ENCODE peak calls at places on chromosome 13, in five cellular contexts. One of them, this sample, is unnamed.

GRCh38 chr13:71831716-71832115 is 35.3 kb downstream of the DACH1 start:
- DNase-seq in BJ: no peak
- DNase-seq in tibial nerve: no peak
- DNase-seq in K562: no peak
- DNase-seq in transverse colon: no peak
- DNase-seq in this sample: no peak

GRCh38 chr13:22451345-22451744 is 729.4 kb upstream of the SGCG start:
- DNase-seq in BJ: no peak
- DNase-seq in tibial nerve: peak; percentile 56
- DNase-seq in K562: no peak
- DNase-seq in transverse colon: no peak
- DNase-seq in this sample: no peak

GRCh38 chr13:102311433-102311796 is 90.4 kb downstream of the FGF14 start:
- DNase-seq in BJ: no peak
- DNase-seq in tibial nerve: no peak
- DNase-seq in K562: no peak
- DNase-seq in transverse colon: no peak
- DNase-seq in this sample: no peak

GRCh38 chr13:50162567-50162966 is 147.3 kb downstream of the KCNRG start:
- DNase-seq in BJ: no peak
- DNase-seq in tibial nerve: no peak
- DNase-seq in K562: no peak
- DNase-seq in transverse colon: no peak
- DNase-seq in this sample: no peak

GRCh38 chr13:80278706-80279105 is 62.2 kb downstream of the SPRY2 start:
- DNase-seq in BJ: no peak
- DNase-seq in tibial nerve: no peak
- DNase-seq in K562: no peak
- DNase-seq in transverse colon: no peak
- DNase-seq in this sample: no peak

GRCh38 chr13:79880820-79881219 is 399.9 kb downstream of the NDFIP2 start:
- DNase-seq in BJ: no peak
- DNase-seq in tibial nerve: no peak
- DNase-seq in K562: no peak
- DNase-seq in transverse colon: no peak
- DNase-seq in this sample: no peak

GRCh38 chr13:26629260-26629659 is 71.8 kb downstream of the WASF3 start:
- DNase-seq in BJ: no peak
- DNase-seq in tibial nerve: no peak
- DNase-seq in K562: no peak
- DNase-seq in transverse colon: no peak
- DNase-seq in this sample: peak; percentile 24

GRCh38 chr13:104571161-104571889 is 1505.1 kb upstream of the SLC10A2 start:
- DNase-seq in BJ: peak; percentile 60
- DNase-seq in tibial nerve: peak; percentile 85
- DNase-seq in K562: no peak
- DNase-seq in transverse colon: peak; percentile 69
- DNase-seq in this sample: peak; percentile 75

GRCh38 chr13:44969858-44970484 is 19.3 kb downstream of the NUFIP1 start:
- DNase-seq in BJ: no peak
- DNase-seq in tibial nerve: peak; percentile 18
- DNase-seq in K562: no peak
- DNase-seq in transverse colon: no peak
- DNase-seq in this sample: peak; percentile 70

GRCh38 chr13:60617863-60618733 is 221.1 kb downstream of the TDRD3 start:
- DNase-seq in BJ: no peak
- DNase-seq in tibial nerve: peak; percentile 32
- DNase-seq in K562: no peak
- DNase-seq in transverse colon: no peak
- DNase-seq in this sample: peak; percentile 54

GRCh38 chr13:80658705-80659104 is 317.8 kb upstream of the SPRY2 start:
- DNase-seq in BJ: no peak
- DNase-seq in tibial nerve: no peak
- DNase-seq in K562: no peak
- DNase-seq in transverse colon: no peak
- DNase-seq in this sample: no peak

GRCh38 chr13:51318015-51318414 is 21.5 kb upstream of the SERPINE3 start:
- DNase-seq in BJ: no peak
- DNase-seq in tibial nerve: no peak
- DNase-seq in K562: no peak
- DNase-seq in transverse colon: no peak
- DNase-seq in this sample: peak; percentile 41

GRCh38 chr13:20993661-20994440 is 67.5 kb downstream of the LATS2 start:
- DNase-seq in BJ: peak; percentile 65
- DNase-seq in tibial nerve: no peak
- DNase-seq in K562: peak; percentile 65
- DNase-seq in transverse colon: no peak
- DNase-seq in this sample: peak; percentile 92

GRCh38 chr13:68697551-68697950 is 1410.1 kb upstream of the ATXN8OS start:
- DNase-seq in BJ: no peak
- DNase-seq in tibial nerve: no peak
- DNase-seq in K562: no peak
- DNase-seq in transverse colon: no peak
- DNase-seq in this sample: no peak

GRCh38 chr13:20499986-20500385 is 25.7 kb downstream of the CRYL1 start:
- DNase-seq in BJ: peak; percentile 11
- DNase-seq in tibial nerve: no peak
- DNase-seq in K562: no peak
- DNase-seq in transverse colon: no peak
- DNase-seq in this sample: no peak

DNA sequence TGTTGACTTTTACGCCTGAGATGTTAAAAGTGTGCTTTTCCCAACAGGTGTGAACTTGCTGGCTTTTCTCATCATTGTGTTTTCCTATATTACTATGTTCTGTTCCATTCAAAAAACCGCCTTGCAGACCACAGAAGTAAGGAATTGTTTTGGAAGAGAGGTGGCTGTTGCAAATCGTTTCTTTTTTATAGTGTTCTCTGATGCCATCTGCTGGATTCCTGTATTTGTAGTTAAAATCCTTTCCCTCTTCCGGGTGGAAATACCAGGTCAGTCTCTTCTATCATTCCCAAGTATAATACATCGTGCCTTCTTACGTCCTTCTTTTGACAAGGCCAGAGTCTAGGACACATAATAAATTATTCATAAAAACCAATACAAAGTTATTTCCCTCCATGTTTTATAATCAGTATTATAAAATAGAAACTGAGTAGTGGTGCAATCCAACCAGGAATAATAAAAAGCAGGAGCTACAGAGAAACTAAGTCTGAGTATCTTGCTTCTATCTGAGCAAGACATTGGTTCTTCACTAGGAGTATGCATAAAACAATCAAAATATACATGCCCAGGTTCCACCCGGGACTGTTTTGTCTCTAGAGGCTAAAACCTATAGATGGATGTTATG is 57.9 kb downstream of the RXFP2 start:
- DNase-seq in BJ: no peak
- DNase-seq in tibial nerve: peak; percentile 16
- DNase-seq in K562: no peak
- DNase-seq in transverse colon: no peak
- DNase-seq in this sample: peak; percentile 75
- TF ChIP-seq CTCF in BJ: peak; percentile 55
- TF ChIP-seq CTCF in tibial nerve: peak; percentile 26
- TF ChIP-seq CTCF in K562: peak; percentile 3
- TF ChIP-seq CTCF in transverse colon: peak; percentile 11
- TF ChIP-seq CTCF in this sample: peak; percentile 52

DNA sequence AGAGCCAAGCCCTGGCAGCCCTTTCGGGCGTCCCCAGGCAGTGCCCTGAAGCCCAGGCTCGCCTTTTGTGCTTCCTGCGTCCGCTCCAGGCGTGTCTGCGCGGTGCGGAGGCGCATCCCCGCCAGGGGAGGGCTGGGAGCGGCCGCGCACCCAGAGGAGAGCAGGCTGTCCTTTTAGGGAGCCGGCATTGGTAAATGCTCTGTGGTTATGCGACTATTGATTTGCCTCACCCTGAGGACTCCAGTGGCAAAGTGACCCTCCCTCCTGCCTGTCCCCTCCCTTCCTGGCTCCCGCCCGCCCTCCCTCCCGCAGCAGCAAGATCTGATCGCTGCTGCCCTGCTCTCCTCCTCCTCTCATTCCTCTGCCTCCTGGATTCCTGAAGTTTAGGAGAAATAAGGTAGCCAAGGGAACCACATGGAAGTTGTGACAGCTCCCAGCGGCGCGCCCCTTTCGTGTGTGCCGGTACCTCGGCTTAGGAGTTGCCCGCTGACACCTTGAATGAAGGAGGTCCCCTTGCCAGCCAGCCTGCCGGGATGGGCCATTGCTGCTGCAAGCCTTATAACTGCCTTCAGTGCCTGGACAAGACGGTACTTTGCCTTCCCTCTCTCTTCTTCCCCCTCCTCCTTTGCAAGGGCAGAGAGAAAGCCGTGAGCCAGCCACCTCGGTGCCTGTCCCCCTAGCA is 167.0 kb downstream of the SLC7A1 start:
- DNase-seq in BJ: no peak
- DNase-seq in tibial nerve: no peak
- DNase-seq in K562: no peak
- DNase-seq in transverse colon: no peak
- DNase-seq in this sample: no peak
- H3K4me3 ChIP-seq in BJ: peak overlapping the region; percentile 15
- H3K4me3 ChIP-seq in tibial nerve: peak overlapping the region; percentile 22
- H3K4me3 ChIP-seq in K562: peak overlapping the region; percentile 13
- H3K4me3 ChIP-seq in transverse colon: no peak overlapping the region
- H3K4me3 ChIP-seq in this sample: peak overlapping the region; percentile 5

GRCh38 chr13:112721198-112722104 is 31.6 kb downstream of the ATP11A start:
- DNase-seq in BJ: no peak
- DNase-seq in tibial nerve: no peak
- DNase-seq in K562: peak; percentile 37
- DNase-seq in transverse colon: no peak
- DNase-seq in this sample: no peak
- TF ChIP-seq CTCF in BJ: no peak
- TF ChIP-seq CTCF in tibial nerve: no peak
- TF ChIP-seq CTCF in K562: no peak
- TF ChIP-seq CTCF in transverse colon: no peak
- TF ChIP-seq CTCF in this sample: no peak

DNA sequence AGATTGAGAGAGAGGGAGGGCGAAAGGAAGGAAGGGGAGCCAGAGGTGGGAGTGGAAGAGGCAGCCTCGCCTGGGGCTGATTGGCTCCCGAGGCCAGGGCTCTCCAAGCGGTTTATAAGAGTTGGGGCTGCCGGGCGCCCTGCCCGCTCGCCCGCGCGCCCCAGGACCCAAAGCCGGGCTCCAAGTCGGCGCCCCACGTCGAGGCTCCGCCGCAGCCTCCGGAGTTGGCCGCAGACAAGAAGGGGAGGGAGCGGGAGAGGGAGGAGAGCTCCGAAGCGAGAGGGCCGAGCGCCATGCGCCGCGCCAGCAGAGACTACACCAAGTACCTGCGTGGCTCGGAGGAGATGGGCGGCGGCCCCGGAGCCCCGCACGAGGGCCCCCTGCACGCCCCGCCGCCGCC is at the start of gene TNFSF11:
- DNase-seq in BJ: no peak
- DNase-seq in tibial nerve: no peak
- DNase-seq in K562: no peak
- DNase-seq in transverse colon: no peak
- DNase-seq in this sample: no peak
- H3K4me3 ChIP-seq in BJ: no peak within 1 kb of the TSS
- H3K4me3 ChIP-seq in tibial nerve: peak within 1 kb of the TSS; percentile 29
- H3K4me3 ChIP-seq in K562: no peak within 1 kb of the TSS
- H3K4me3 ChIP-seq in transverse colon: no peak within 1 kb of the TSS
- H3K4me3 ChIP-seq in this sample: peak within 1 kb of the TSS; percentile 30

DNA sequence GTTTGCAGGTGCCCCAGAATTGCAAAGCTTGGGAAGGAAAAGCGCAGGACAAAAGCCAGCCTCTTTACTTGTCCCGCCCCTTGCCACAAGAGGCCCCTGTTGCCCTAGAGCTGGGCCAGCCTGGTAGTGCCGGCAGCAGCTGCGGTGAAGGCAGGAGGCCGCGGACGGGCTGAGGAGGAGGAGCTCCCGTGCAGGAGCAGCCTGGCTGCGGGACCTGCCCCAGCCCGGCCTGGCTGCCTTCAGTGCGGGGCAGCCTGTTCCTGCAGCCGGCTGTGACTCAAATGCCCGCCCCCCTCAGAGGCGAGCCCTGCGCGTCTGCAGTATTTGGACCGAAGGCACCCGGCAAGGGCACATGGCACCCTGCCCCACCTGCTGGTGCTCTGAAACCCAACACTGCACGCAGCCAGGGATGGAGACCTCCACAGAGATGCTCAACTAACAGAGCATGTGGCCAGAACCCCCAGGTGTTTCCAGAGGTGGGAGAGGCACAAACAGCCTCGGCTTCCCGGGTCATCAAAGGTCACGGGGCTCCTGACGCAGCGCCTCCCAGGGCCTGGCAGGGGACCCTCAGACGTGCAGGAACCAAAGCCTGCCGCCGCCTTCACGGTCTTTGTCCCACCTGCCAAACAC is 29.7 kb downstream of the NAXD start:
- DNase-seq in BJ: no peak
- DNase-seq in tibial nerve: no peak
- DNase-seq in K562: no peak
- DNase-seq in transverse colon: peak; percentile 66
- DNase-seq in this sample: peak; percentile 59
- TF ChIP-seq CTCF in BJ: peak; percentile 39
- TF ChIP-seq CTCF in tibial nerve: peak; percentile 12
- TF ChIP-seq CTCF in K562: no peak
- TF ChIP-seq CTCF in transverse colon: peak; percentile 27
- TF ChIP-seq CTCF in this sample: peak; percentile 3